ENCODE peak calls at places on chromosomes 2 and 18, in five cellular contexts. Z, B, J, G and N are unnamed samples.

GRCh38 chr18:70659026-70659726 is 370.3 kb downstream of the SOCS6 start:
- DNase-seq in Z (no peak), G (no peak), B (no peak), J (peak), N (no peak)

GRCh38 chr18:22165049-22165602 is 4.3 kb upstream of the GATA6 start:
- DNase-seq in J (no peak), G (no peak), B (no peak), Z (no peak), N (no peak)

GRCh38 chr2:180540761-180541160 is 439.6 kb upstream of the UBE2E3 start:
- DNase-seq in B (no peak), J (no peak), Z (no peak), G (no peak), N (no peak)

GRCh38 chr2:85872536-85873161 is 16.1 kb downstream of the ST3GAL5 start:
- DNase-seq in J (no peak), Z (no peak), G (no peak), B (no peak), N (no peak)

GRCh38 chr2:84701880-84702279 is 179.0 kb downstream of the TRABD2A start:
- DNase-seq in G (no peak), Z (no peak), B (no peak), J (no peak), N (no peak)

GRCh38 chr2:10575566-10576300 is 114.0 kb downstream of the NOL10 start:
- DNase-seq in B (no peak), G (no peak), Z (no peak), J (no peak), N (no peak)

GRCh38 chr2:195214072-195214471 is 443.0 kb upstream of the SLC39A10 start:
- DNase-seq in Z (no peak), B (no peak), G (no peak), J (no peak), N (no peak)

GRCh38 chr2:238956676-238957075 is 108.8 kb downstream of the TWIST2 start:
- DNase-seq in J (no peak), Z (peak), G (peak), B (no peak), N (no peak)

GRCh38 chr2:196314780-196315179 is 143.4 kb upstream of the STK17B start:
- DNase-seq in B (no peak), G (no peak), J (no peak), Z (no peak), N (no peak)

GRCh38 chr2:219308142-219309093 is 783 bp downstream of the PTPRN start:
- DNase-seq in B (peak), Z (peak), J (peak), G (peak), N (peak)

GRCh38 chr2:70904371-70905216 is 31.1 kb upstream of the ATP6V1B1 start:
- DNase-seq in J (no peak), B (no peak), G (no peak), Z (no peak), N (no peak)

GRCh38 chr2:235146871-235147565 is 195.2 kb downstream of the SH3BP4 start:
- DNase-seq in B (no peak), J (no peak), Z (no peak), G (no peak), N (no peak)

GRCh38 chr2:25035537-25036220 is 6.2 kb upstream of the EFR3B start:
- DNase-seq in Z (peak), G (no peak), B (no peak), J (no peak), N (peak)